ENCODE peak calls at places on chromosomes 5 and 9, in nine cellular contexts. D is HFFc6, W is mucosa of descending colon, P is hepatocyte, B is IMR-90, S is GM12865, F is AG08396, R is AML-193, Q is HS-27A. A is an unnamed sample.

GRCh38 chr9:94213513-94214124 is 45.5 kb upstream of the ZNF169 start:
- DNase-seq in P (peak), F (peak), Q (peak), B (peak), R (peak), D (peak), S (peak), W (peak), A (peak)

GRCh38 chr5:104456122-104456521 is 893.5 kb upstream of the NUDT12 start:
- DNase-seq in W (no peak), S (no peak), D (no peak), Q (no peak), F (no peak), P (no peak), R (no peak), B (no peak), A (no peak)

GRCh38 chr5:143362828-143363227 is 40.7 kb downstream of the NR3C1 start:
- DNase-seq in F (no peak), S (no peak), D (no peak), P (no peak), B (no peak), Q (no peak), W (no peak), R (no peak), A (no peak)

GRCh38 chr5:58680503-58680902 is 97.6 kb downstream of the RAB3C start:
- DNase-seq in Q (no peak), R (no peak), S (no peak), W (no peak), B (no peak), P (no peak), D (no peak), F (no peak), A (no peak)

GRCh38 chr5:171676286-171676944 is 109.2 kb upstream of the SMIM23 start:
- DNase-seq in F (no peak), S (no peak), R (peak), D (no peak), B (no peak), P (no peak), W (peak), Q (no peak), A (no peak)

GRCh38 chr5:176730815-176731475 is 79.4 kb upstream of the UNC5A start:
- DNase-seq in B (no peak), W (no peak), D (no peak), S (peak), R (no peak), Q (no peak), F (no peak), P (no peak), A (no peak)

GRCh38 chr9:108049026-108049591 is 559.5 kb upstream of the KLF4 start:
- DNase-seq in D (peak), P (peak), S (no peak), B (peak), R (no peak), F (peak), Q (peak), W (peak), A (no peak)

GRCh38 chr9:128056887-128057723 is 10.0 kb downstream of the NAIF1 start:
- DNase-seq in F (no peak), Q (no peak), S (no peak), B (peak), W (peak), R (no peak), D (no peak), P (no peak), A (no peak)

GRCh38 chr9:37433754-37434435 is 11.4 kb downstream of the GRHPR start:
- DNase-seq in P (no peak), F (no peak), S (no peak), W (no peak), B (peak), Q (no peak), D (no peak), R (no peak), A (no peak)

GRCh38 chr5:169344629-169345028 is 43.7 kb upstream of the SLIT3 start:
- DNase-seq in S (no peak), R (no peak), B (no peak), W (no peak), F (peak), P (no peak), D (peak), Q (no peak), A (no peak)

GRCh38 chr5:39980056-39980455 is 555.3 kb upstream of the DAB2 start:
- DNase-seq in Q (no peak), B (no peak), F (no peak), R (no peak), D (no peak), W (no peak), S (no peak), P (no peak), A (no peak)

GRCh38 chr9:70093944-70094343 is 50.3 kb downstream of the MAMDC2 start:
- DNase-seq in R (no peak), S (no peak), B (no peak), F (no peak), D (peak), W (no peak), P (no peak), Q (no peak), A (peak)

GRCh38 chr9:131405429-131405828 is 11.5 kb downstream of the PRRC2B start:
- DNase-seq in Q (no peak), D (no peak), S (no peak), W (no peak), F (no peak), R (no peak), P (no peak), B (peak), A (peak)

GRCh38 chr5:142904421-142904820 is 134.2 kb downstream of the ARHGAP26 start:
- DNase-seq in B (no peak), D (no peak), F (no peak), P (no peak), R (no peak), Q (no peak), S (no peak), W (no peak), A (no peak)

GRCh38 chr9:129197978-129198736 is 20.1 kb upstream of the IER5L start:
- DNase-seq in S (no peak), Q (no peak), B (peak), P (peak), F (peak), W (peak), D (peak), R (no peak), A (no peak)

GRCh38 chr5:143204474-143205246 is 198.8 kb downstream of the NR3C1 start:
- DNase-seq in F (no peak), S (no peak), Q (no peak), D (no peak), P (no peak), W (no peak), B (no peak), R (no peak), A (no peak)

GRCh38 chr9:129102791-129103594 is 7.6 kb downstream of the CRAT start:
- DNase-seq in D (peak), R (peak), F (peak), B (peak), Q (no peak), P (peak), S (peak), W (peak), A (no peak)

GRCh38 chr9:16105576-16105975 is 552.7 kb downstream of the CCDC171 start:
- DNase-seq in W (no peak), F (no peak), S (no peak), B (peak), D (no peak), R (no peak), P (peak), Q (no peak), A (no peak)

GRCh38 chr5:124980174-124980941 is 233.9 kb upstream of the ZNF608 start:
- DNase-seq in S (peak), W (no peak), B (no peak), Q (no peak), D (no peak), R (no peak), P (no peak), F (no peak), A (no peak)